ENCODE peak calls at places on chromosomes 16 and 17, in seven cellular contexts. X is ovary, C is GM23338, A is tibial artery, U is PC-9, O is AG04450, L is keratinocyte. H is an unnamed sample.

GRCh38 chr17:45276031-45276430 is 14.1 kb upstream of the SPATA32 start:
- DNase-seq in C (no peak), L (no peak), X (no peak), O (peak; percentile 78), A (no peak), U (no peak), H (no peak)

GRCh38 chr17:13008461-13008860 is 9.4 kb downstream of the ELAC2 start:
- DNase-seq in X (no peak), C (no peak), A (no peak), L (no peak), U (no peak), O (no peak), H (no peak)

GRCh38 chr17:1590031-1590746 is 27.6 kb upstream of the PITPNA start:
- DNase-seq in C (no peak), A (peak; percentile 75), X (no peak), O (peak; percentile 53), L (peak; percentile 49), U (peak; percentile 95), H (peak; percentile 62)

GRCh38 chr16:87628940-87629339 is 26.6 kb downstream of the JPH3 start:
- DNase-seq in U (peak; percentile 56), C (no peak), L (peak; percentile 65), X (no peak), A (no peak), O (no peak), H (no peak)

GRCh38 chr17:8629371-8630226 is 926 bp downstream of the MYH10 start:
- DNase-seq in A (peak; percentile 49), X (peak; percentile 58), O (no peak), C (peak; percentile 57), L (no peak), U (no peak), H (no peak)

GRCh38 chr17:66748578-66748977 is 86.3 kb upstream of the CACNG5 start:
- DNase-seq in X (no peak), L (no peak), A (no peak), C (no peak), U (no peak), O (no peak), H (no peak)

GRCh38 chr16:3655030-3655790 is 719 bp downstream of the DNASE1 start:
- DNase-seq in L (no peak), A (peak; percentile 15), O (no peak), C (no peak), U (no peak), X (no peak), H (no peak)

GRCh38 chr17:62967111-62967449 is 1.0 kb downstream of the TANC2 start:
- DNase-seq in O (no peak), U (no peak), X (no peak), L (no peak), C (no peak), A (no peak), H (no peak)

GRCh38 chr17:55316499-55316898 is 51.7 kb downstream of the HLF start:
- DNase-seq in O (no peak), C (no peak), L (no peak), U (no peak), X (no peak), A (no peak), H (no peak)

GRCh38 chr16:88403794-88404581 is 21.2 kb downstream of the ZNF469 start:
- DNase-seq in X (no peak), A (no peak), L (no peak), C (no peak), O (no peak), U (no peak), H (no peak)

GRCh38 chr16:671353-672131 is 3.6 kb downstream of the RHOT2 start:
- DNase-seq in C (no peak), L (no peak), X (no peak), A (no peak), U (no peak), O (no peak), H (no peak)

GRCh38 chr17:68182940-68183551 is 64.8 kb upstream of the AMZ2 start:
- DNase-seq in X (no peak), U (no peak), L (peak; percentile 45), O (no peak), A (no peak), C (peak; percentile 54), H (no peak)

GRCh38 chr16:63617990-63618763 is 1503.7 kb downstream of the CDH11 start:
- DNase-seq in X (peak; percentile 10), U (no peak), O (no peak), L (no peak), C (peak; percentile 55), A (no peak), H (no peak)

GRCh38 chr16:47144559-47144877 is 773 bp upstream of the NETO2 start:
- DNase-seq in A (no peak), L (no peak), U (no peak), X (no peak), O (no peak), C (no peak), H (no peak)
- TF ChIP-seq CTCF in A (no peak), L (no peak), U (no peak), X (no peak), O (no peak), C (no peak), H (no peak)

DNA sequence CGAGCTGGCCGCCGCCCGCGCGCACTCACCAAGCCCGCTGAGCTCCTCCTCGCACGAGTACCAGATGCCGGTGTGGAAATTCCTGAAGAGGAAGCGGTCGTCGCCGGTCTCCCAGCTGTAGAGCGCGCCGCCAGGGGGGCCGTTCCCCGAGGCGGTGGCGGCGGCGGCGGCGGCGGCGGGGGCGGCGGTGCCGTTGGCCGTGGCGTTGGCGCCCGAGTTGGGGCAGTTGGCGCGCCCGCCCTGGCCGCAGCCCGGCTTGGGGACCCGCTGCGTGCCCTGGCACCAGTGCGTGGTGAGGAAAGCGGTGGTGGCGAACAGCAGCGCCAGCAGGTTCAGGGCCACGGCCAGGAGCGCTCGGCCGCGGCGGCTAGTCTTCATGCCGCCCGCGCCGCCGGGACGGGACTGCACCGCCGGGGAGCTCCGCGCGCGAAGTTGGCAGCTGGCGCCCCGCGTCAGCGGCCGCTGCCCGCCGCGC is 430 bp downstream of the GSG1L start:
- DNase-seq in U (no peak), L (no peak), A (no peak), O (no peak), C (peak; percentile 53), X (no peak), H (no peak)
- H3K27me3 ChIP-seq in U (peaks cover 62% of the 10 kb centered on the region), L (peaks cover 57% of the 10 kb centered on the region), A (peaks cover 42% of the 10 kb centered on the region), O (peaks cover 62% of the 10 kb centered on the region), C (peaks cover 61% of the 10 kb centered on the region), X (no peaks in the 10 kb centered on the region), H (no peaks in the 10 kb centered on the region)

GRCh38 chr16:10616744-10617640 is 36.6 kb upstream of the EMP2 start:
- DNase-seq in A (no peak), L (no peak), C (peak; percentile 61), U (peak; percentile 63), O (no peak), X (peak; percentile 59), H (no peak)
- TF ChIP-seq CTCF in A (no peak), L (peak; percentile 10), C (no peak), U (no peak), O (peak; percentile 20), X (no peak), H (no peak)

DNA sequence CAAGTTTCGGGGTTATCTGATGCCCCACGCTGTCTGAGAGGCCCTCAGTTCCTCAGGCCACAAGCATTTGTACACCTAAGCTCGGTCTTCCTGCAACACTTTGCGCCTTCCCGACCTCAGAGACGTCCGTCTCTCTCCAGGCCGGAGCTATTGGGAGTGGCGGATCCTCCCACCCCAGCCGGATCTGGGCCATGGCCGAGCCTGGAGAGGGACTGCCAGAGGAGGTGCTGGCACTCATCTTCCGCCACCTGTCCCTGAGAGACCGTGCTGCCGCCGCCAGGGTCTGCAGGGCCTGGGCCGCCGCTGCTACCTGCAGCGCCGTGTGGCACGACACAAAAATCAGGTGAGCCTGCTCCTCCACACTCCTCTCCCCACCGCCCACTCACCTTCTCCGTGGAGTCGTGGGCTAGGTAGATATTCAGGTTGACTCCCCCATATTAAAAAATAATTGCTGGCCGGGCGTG is 1.9 kb downstream of the FBXL8 start:
- DNase-seq in X (peak; percentile 54), O (no peak), A (no peak), C (no peak), U (no peak), L (no peak), H (no peak)
- H3K27me3 ChIP-seq in X (no peaks in the 10 kb centered on the region), O (peaks cover 39% of the 10 kb centered on the region), A (peaks cover 45% of the 10 kb centered on the region), C (peaks cover 100% of the 10 kb centered on the region), U (no peaks in the 10 kb centered on the region), L (peaks cover 7% of the 10 kb centered on the region), H (no peaks in the 10 kb centered on the region)

GRCh38 chr16:69204106-69204655 is 17.2 kb downstream of the SNTB2 start:
- DNase-seq in A (no peak), X (no peak), C (no peak), L (no peak), U (no peak), O (no peak), H (no peak)
- TF ChIP-seq CTCF in A (no peak), X (no peak), C (no peak), L (no peak), U (no peak), O (no peak), H (no peak)

GRCh38 chr17:77074681-77075080 is 66.1 kb upstream of the SEC14L1 start:
- DNase-seq in L (no peak), C (no peak), A (no peak), O (no peak), U (no peak), X (no peak), H (no peak)
- H3K27me3 ChIP-seq in L (peaks cover 44% of the 10 kb centered on the region), C (no peaks in the 10 kb centered on the region), A (peaks cover 64% of the 10 kb centered on the region), O (peaks cover 32% of the 10 kb centered on the region), U (peaks cover 7% of the 10 kb centered on the region), X (no peaks in the 10 kb centered on the region), H (no peaks in the 10 kb centered on the region)

DNA sequence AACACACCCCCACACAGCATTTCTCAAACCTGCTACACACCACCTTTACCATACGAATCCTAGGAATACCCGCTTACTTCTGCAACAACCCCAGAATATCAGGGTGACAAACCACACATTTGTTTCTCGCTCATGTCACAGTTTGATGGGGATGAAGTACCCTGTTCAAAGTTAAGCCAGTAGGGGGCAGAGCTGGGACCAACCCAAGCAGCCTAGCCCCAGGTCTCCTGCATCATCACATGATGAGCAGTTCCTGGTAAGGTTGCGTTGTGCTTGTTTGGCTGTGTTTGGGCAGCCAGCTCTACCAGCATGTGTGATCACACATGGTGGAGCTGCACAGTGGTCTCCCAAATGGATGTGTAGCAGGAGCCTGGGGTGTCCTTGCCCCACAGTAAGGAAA is 103.6 kb upstream of the C16orf82 start:
- DNase-seq in C (peak; percentile 81), X (no peak), L (no peak), A (no peak), O (no peak), U (no peak), H (no peak)
- TF ChIP-seq CTCF in C (peak; percentile 79), X (no peak), L (no peak), A (no peak), O (peak; percentile 44), U (peak; percentile 34), H (no peak)

GRCh38 chr17:79249945-79250521 is 175.4 kb downstream of the ENGASE start:
- DNase-seq in X (no peak), L (no peak), O (no peak), A (no peak), U (no peak), C (no peak), H (no peak)
- H3K27me3 ChIP-seq in X (no peaks in the 10 kb centered on the region), L (peaks cover 32% of the 10 kb centered on the region), O (peaks cover 2% of the 10 kb centered on the region), A (peaks cover 92% of the 10 kb centered on the region), U (peaks cover 89% of the 10 kb centered on the region), C (no peaks in the 10 kb centered on the region), H (no peaks in the 10 kb centered on the region)

GRCh38 chr17:43170140-43170765 is 761 bp upstream of the NBR1 start:
- DNase-seq in O (peak; percentile 74), L (peak; percentile 81), U (peak; percentile 95), C (peak; percentile 99), A (peak; percentile 96), X (peak; percentile 83), H (peak; percentile 87)
- TF ChIP-seq CTCF in O (no peak), L (no peak), U (no peak), C (no peak), A (no peak), X (no peak), H (no peak)

H was measured in thoracic aorta.